ENCODE peak calls at places on chromosomes 3 and 15, in five cellular contexts. D, B, X, Q and M are unnamed samples.

GRCh38 chr3:15265655-15266509 is 59.8 kb downstream of the CAPN7 start:
- DNase-seq in D (no peak), Q (no peak), X (no peak), B (no peak), M (no peak)

GRCh38 chr15:58227706-58228543 is 89.7 kb downstream of the AQP9 start:
- DNase-seq in B (peak), D (peak), X (peak), Q (peak), M (peak)

GRCh38 chr3:42254566-42254965 is 11.4 kb downstream of the CCK start:
- DNase-seq in D (no peak), B (no peak), Q (no peak), X (no peak), M (no peak)

GRCh38 chr3:193563999-193564398 is 9.3 kb upstream of the ATP13A4 start:
- DNase-seq in B (no peak), X (no peak), Q (no peak), D (no peak), M (no peak)

GRCh38 chr3:24520941-24521305 is 26.3 kb upstream of the THRB start:
- DNase-seq in X (no peak), Q (no peak), B (no peak), D (no peak), M (no peak)

GRCh38 chr3:37768107-37768809 is 93.4 kb upstream of the CTDSPL start:
- DNase-seq in B (no peak), Q (no peak), D (no peak), X (no peak), M (no peak)

GRCh38 chr3:43960448-43960840 is 269.7 kb downstream of the ABHD5 start:
- DNase-seq in Q (no peak), B (no peak), D (no peak), X (no peak), M (no peak)

GRCh38 chr3:24299236-24299635 is 195.4 kb downstream of the THRB start:
- DNase-seq in D (no peak), Q (no peak), B (no peak), X (no peak), M (no peak)

GRCh38 chr3:193828477-193828876 is 235.5 kb downstream of the OPA1 start:
- DNase-seq in Q (no peak), B (no peak), D (no peak), X (no peak), M (no peak)

GRCh38 chr15:101370330-101371024 is 75.4 kb upstream of the SNRPA1 start:
- DNase-seq in D (no peak), X (no peak), B (no peak), Q (no peak), M (no peak)

GRCh38 chr15:94670436-94671034 is 439.2 kb downstream of the MCTP2 start:
- DNase-seq in X (no peak), B (peak), Q (no peak), D (no peak), M (no peak)

GRCh38 chr15:58779554-58779953 is 8.5 kb downstream of the MINDY2 start:
- DNase-seq in Q (no peak), D (no peak), B (no peak), X (no peak), M (no peak)